ENCODE peak calls at places on chromosomes 3 and 15, in six cellular contexts. One of them, this sample, is unnamed. For H3K4me1 and H3K36me3, the result is how much of the 10 kb centered on the place peaks cover.

GRCh38 chr3:55728461-55729100 is 241.5 kb upstream of the WNT5A start:
- DNase-seq in ovary: no peak
- DNase-seq in stomach: no peak
- DNase-seq in upper lobe of right lung: no peak
- DNase-seq in left ventricle myocardium inferior: no peak
- DNase-seq in lung: no peak
- DNase-seq in this sample: no peak

GRCh38 chr3:87792532-87793321 is 266.1 kb downstream of the CGGBP1 start:
- DNase-seq in ovary: no peak
- DNase-seq in stomach: no peak
- DNase-seq in upper lobe of right lung: peak
- DNase-seq in left ventricle myocardium inferior: no peak
- DNase-seq in lung: peak
- DNase-seq in this sample: no peak

GRCh38 chr3:196179380-196180308 is 31.6 kb downstream of the ZDHHC19 start:
- DNase-seq in ovary: no peak
- DNase-seq in stomach: no peak
- DNase-seq in upper lobe of right lung: no peak
- DNase-seq in left ventricle myocardium inferior: no peak
- DNase-seq in lung: no peak
- DNase-seq in this sample: no peak

GRCh38 chr3:30553641-30554316 is 52.6 kb upstream of the TGFBR2 start:
- DNase-seq in ovary: no peak
- DNase-seq in stomach: no peak
- DNase-seq in upper lobe of right lung: no peak
- DNase-seq in left ventricle myocardium inferior: no peak
- DNase-seq in lung: no peak
- DNase-seq in this sample: no peak

GRCh38 chr15:89533861-89534544 is 37.6 kb upstream of the RHCG start:
- DNase-seq in ovary: no peak
- DNase-seq in stomach: no peak
- DNase-seq in upper lobe of right lung: no peak
- DNase-seq in left ventricle myocardium inferior: no peak
- DNase-seq in lung: no peak
- DNase-seq in this sample: no peak

GRCh38 chr3:186129206-186129605 is 20.3 kb upstream of the ETV5 start:
- DNase-seq in ovary: no peak
- DNase-seq in stomach: no peak
- DNase-seq in upper lobe of right lung: no peak
- DNase-seq in left ventricle myocardium inferior: no peak
- DNase-seq in lung: no peak
- DNase-seq in this sample: no peak

GRCh38 chr3:33920511-33920910 is 122.1 kb downstream of the PDCD6IP start:
- DNase-seq in ovary: no peak
- DNase-seq in stomach: no peak
- DNase-seq in upper lobe of right lung: no peak
- DNase-seq in left ventricle myocardium inferior: no peak
- DNase-seq in lung: no peak
- DNase-seq in this sample: no peak

GRCh38 chr15:82231842-82232241 is 30.7 kb downstream of the EFL1 start:
- DNase-seq in ovary: no peak
- DNase-seq in stomach: no peak
- DNase-seq in upper lobe of right lung: no peak
- DNase-seq in left ventricle myocardium inferior: no peak
- DNase-seq in lung: no peak
- DNase-seq in this sample: no peak

GRCh38 chr15:62107561-62108110 is 40.9 kb downstream of the C2CD4A start:
- DNase-seq in ovary: no peak
- DNase-seq in stomach: no peak
- DNase-seq in upper lobe of right lung: no peak
- DNase-seq in left ventricle myocardium inferior: no peak
- DNase-seq in lung: no peak
- DNase-seq in this sample: no peak

GRCh38 chr3:131596884-131597283 is 94.1 kb upstream of the MRPL3 start:
- DNase-seq in ovary: no peak
- DNase-seq in stomach: no peak
- DNase-seq in upper lobe of right lung: no peak
- DNase-seq in left ventricle myocardium inferior: no peak
- DNase-seq in lung: no peak
- DNase-seq in this sample: no peak

GRCh38 chr15:81418891-81419290 is 44.9 kb upstream of the TMC3 start:
- DNase-seq in ovary: no peak
- DNase-seq in stomach: no peak
- DNase-seq in upper lobe of right lung: no peak
- DNase-seq in left ventricle myocardium inferior: no peak
- DNase-seq in lung: no peak
- DNase-seq in this sample: no peak

GRCh38 chr3:159637895-159638542 is 350.6 kb upstream of the IL12A start:
- DNase-seq in ovary: no peak
- DNase-seq in stomach: no peak
- DNase-seq in upper lobe of right lung: no peak
- DNase-seq in left ventricle myocardium inferior: no peak
- DNase-seq in lung: no peak
- DNase-seq in this sample: no peak

GRCh38 chr15:50344006-50344464 is 11.0 kb downstream of the GABPB1 start:
- DNase-seq in ovary: no peak
- DNase-seq in stomach: no peak
- DNase-seq in upper lobe of right lung: no peak
- DNase-seq in left ventricle myocardium inferior: no peak
- DNase-seq in lung: no peak
- DNase-seq in this sample: no peak

GRCh38 chr3:23549148-23549910 is 256.4 kb upstream of the UBE2E1 start:
- DNase-seq in ovary: no peak
- DNase-seq in stomach: no peak
- DNase-seq in upper lobe of right lung: no peak
- DNase-seq in left ventricle myocardium inferior: no peak
- DNase-seq in lung: no peak
- DNase-seq in this sample: no peak

GRCh38 chr15:63019539-63020109 is 22.9 kb upstream of the TPM1 start:
- DNase-seq in ovary: no peak
- DNase-seq in stomach: peak
- DNase-seq in upper lobe of right lung: no peak
- DNase-seq in left ventricle myocardium inferior: no peak
- DNase-seq in lung: no peak
- DNase-seq in this sample: no peak

GRCh38 chr15:61639491-61639890 is 410.4 kb upstream of the RORA start:
- DNase-seq in ovary: no peak
- DNase-seq in stomach: no peak
- DNase-seq in upper lobe of right lung: no peak
- DNase-seq in left ventricle myocardium inferior: no peak
- DNase-seq in lung: no peak
- DNase-seq in this sample: no peak

GRCh38 chr15:61404567-61404966 is 175.5 kb upstream of the RORA start:
- DNase-seq in ovary: no peak
- DNase-seq in stomach: no peak
- DNase-seq in upper lobe of right lung: no peak
- DNase-seq in left ventricle myocardium inferior: no peak
- DNase-seq in lung: no peak
- DNase-seq in this sample: no peak

GRCh38 chr15:76335129-76335850 is 1.3 kb upstream of the ISL2 start:
- DNase-seq in ovary: no peak
- DNase-seq in stomach: no peak
- DNase-seq in upper lobe of right lung: no peak
- DNase-seq in left ventricle myocardium inferior: no peak
- DNase-seq in lung: no peak
- DNase-seq in this sample: peak

GRCh38 chr3:52250122-52250521 is 4.6 kb downstream of the PPM1M start:
- DNase-seq in ovary: no peak
- DNase-seq in stomach: no peak
- DNase-seq in upper lobe of right lung: peak
- DNase-seq in left ventricle myocardium inferior: no peak
- DNase-seq in lung: no peak
- DNase-seq in this sample: no peak

GRCh38 chr3:126941721-126942270 is 41.1 kb upstream of the PLXNA1 start:
- DNase-seq in ovary: no peak
- DNase-seq in stomach: no peak
- DNase-seq in upper lobe of right lung: peak
- DNase-seq in left ventricle myocardium inferior: no peak
- DNase-seq in lung: no peak
- DNase-seq in this sample: no peak

GRCh38 chr3:123618768-123619484 is 34.1 kb upstream of the HACD2 start:
- DNase-seq in ovary: peak
- DNase-seq in stomach: peak
- DNase-seq in upper lobe of right lung: no peak
- DNase-seq in left ventricle myocardium inferior: peak
- DNase-seq in lung: peak
- DNase-seq in this sample: peak

DNA sequence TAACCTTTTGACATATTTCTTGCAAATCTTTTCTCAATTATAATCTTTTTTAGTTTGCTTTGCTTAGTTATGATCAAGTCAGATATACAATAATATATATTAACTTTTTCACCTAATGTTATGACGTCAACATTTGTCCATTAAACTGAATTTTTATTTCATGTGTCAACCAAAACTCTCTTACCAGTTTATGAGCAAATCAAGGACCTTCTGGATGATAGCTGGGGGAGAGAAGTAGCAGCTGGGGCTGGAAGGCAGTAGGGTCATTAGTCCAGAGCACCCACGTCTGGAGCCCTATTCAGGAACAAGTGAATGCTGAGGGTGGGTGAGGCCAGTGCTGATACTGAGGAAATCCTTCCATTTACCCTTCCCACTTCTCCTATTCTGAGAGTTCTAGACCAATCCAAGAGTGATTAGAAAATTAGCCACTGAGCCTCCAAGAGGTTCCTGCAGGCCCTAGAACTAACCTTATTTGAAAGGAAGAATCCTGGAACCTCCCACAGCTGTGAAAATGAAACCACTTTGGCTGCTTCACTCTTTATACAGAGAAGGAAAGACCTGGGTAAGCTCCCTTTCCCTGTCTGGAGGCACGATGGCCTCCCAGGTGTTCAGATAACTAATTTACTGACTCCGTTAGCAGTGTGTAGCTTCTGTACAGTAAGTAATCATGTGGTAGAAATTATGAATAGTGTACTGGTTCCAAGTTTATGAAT is 46.2 kb upstream of the VILL start:
- DNase-seq in ovary: no peak
- DNase-seq in stomach: no peak
- DNase-seq in upper lobe of right lung: no peak
- DNase-seq in left ventricle myocardium inferior: no peak
- DNase-seq in lung: no peak
- DNase-seq in this sample: no peak
- H3K4me1 ChIP-seq in ovary: under half
- H3K4me1 ChIP-seq in stomach: half or more
- H3K4me1 ChIP-seq in upper lobe of right lung: under half
- H3K4me1 ChIP-seq in left ventricle myocardium inferior: half or more
- H3K4me1 ChIP-seq in lung: under half
- H3K4me1 ChIP-seq in this sample: under half

DNA sequence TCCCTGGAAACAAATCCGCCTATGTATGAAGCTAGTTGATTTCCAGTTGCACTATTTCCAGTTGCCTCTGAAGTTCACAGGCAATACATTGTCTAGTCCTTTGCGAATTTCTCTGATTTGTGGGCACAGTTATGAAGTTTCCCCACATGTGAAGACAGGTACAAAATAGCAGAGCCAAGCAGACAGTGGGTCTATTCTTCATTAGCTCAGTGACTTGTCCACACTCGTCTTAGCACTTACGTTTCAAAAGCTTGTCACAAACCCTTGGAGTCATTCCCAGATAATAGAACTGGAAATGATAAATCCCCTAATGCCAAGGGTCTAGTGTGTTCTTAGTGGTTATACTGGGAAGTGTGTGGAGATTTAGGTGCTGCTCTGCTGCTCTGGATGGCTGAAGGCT is 14.5 kb downstream of the SRPRB start:
- DNase-seq in ovary: no peak
- DNase-seq in stomach: no peak
- DNase-seq in upper lobe of right lung: no peak
- DNase-seq in left ventricle myocardium inferior: no peak
- DNase-seq in lung: no peak
- DNase-seq in this sample: no peak
- H3K36me3 ChIP-seq in ovary: under half
- H3K36me3 ChIP-seq in stomach: under half
- H3K36me3 ChIP-seq in upper lobe of right lung: half or more
- H3K36me3 ChIP-seq in left ventricle myocardium inferior: half or more
- H3K36me3 ChIP-seq in lung: under half
- H3K36me3 ChIP-seq in this sample: half or more

DNA sequence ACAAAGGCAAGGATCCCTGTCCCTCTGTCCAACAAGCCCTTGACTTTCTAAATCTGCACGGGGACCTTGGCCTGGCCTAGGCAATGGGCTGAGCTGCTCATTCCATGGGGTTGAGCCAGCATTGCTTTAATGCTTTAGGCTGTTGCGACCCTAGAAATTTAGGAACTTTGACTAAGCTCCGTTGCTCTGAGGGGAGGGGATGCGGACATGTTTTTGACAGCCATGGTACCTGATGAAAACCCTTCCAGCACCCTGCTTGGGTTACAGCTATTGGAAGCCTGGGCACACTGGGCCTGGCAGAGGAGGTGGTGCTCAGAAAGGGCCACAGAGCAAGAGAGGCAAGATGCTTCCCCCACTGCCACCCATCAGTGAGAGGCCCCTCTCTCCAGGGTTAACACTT is 37.1 kb downstream of the SYNM start:
- DNase-seq in ovary: no peak
- DNase-seq in stomach: no peak
- DNase-seq in upper lobe of right lung: no peak
- DNase-seq in left ventricle myocardium inferior: no peak
- DNase-seq in lung: no peak
- DNase-seq in this sample: no peak
- H3K4me1 ChIP-seq in ovary: under half
- H3K4me1 ChIP-seq in stomach: half or more
- H3K4me1 ChIP-seq in upper lobe of right lung: under half
- H3K4me1 ChIP-seq in left ventricle myocardium inferior: under half
- H3K4me1 ChIP-seq in lung: under half
- H3K4me1 ChIP-seq in this sample: under half

GRCh38 chr3:37190667-37191066 is 16.3 kb upstream of the LRRFIP2 start:
- DNase-seq in ovary: no peak
- DNase-seq in stomach: no peak
- DNase-seq in upper lobe of right lung: no peak
- DNase-seq in left ventricle myocardium inferior: no peak
- DNase-seq in lung: no peak
- DNase-seq in this sample: no peak

GRCh38 chr3:37183976-37184375 is 9.6 kb upstream of the LRRFIP2 start:
- DNase-seq in ovary: no peak
- DNase-seq in stomach: no peak
- DNase-seq in upper lobe of right lung: no peak
- DNase-seq in left ventricle myocardium inferior: no peak
- DNase-seq in lung: no peak
- DNase-seq in this sample: no peak

GRCh38 chr3:37194533-37194932 is 20.2 kb upstream of the LRRFIP2 start:
- DNase-seq in ovary: no peak
- DNase-seq in stomach: no peak
- DNase-seq in upper lobe of right lung: no peak
- DNase-seq in left ventricle myocardium inferior: no peak
- DNase-seq in lung: no peak
- DNase-seq in this sample: no peak

GRCh38 chr3:37183375-37183831 is 9.0 kb upstream of the LRRFIP2 start:
- DNase-seq in ovary: no peak
- DNase-seq in stomach: no peak
- DNase-seq in upper lobe of right lung: no peak
- DNase-seq in left ventricle myocardium inferior: no peak
- DNase-seq in lung: no peak
- DNase-seq in this sample: no peak

DNA sequence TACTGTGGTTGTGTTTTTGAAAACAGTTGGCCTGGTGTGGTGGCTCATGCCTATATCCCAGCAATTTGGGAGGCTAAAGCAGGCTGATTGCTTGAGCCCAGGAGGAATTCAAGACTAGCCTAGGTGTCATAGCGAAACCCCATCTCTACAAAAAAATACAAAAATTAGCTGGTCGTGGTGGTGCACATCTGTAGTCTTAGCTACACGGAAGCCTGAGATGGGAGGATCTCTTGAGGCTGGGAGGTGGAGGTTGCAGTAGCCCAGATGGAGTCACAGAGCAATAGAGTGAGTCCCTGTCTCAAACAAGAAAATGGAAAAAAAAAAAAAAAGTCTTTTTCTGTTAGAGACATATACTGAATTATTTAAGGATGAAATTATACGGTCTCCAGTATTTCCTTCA is 14.7 kb upstream of the LRRFIP2 start:
- DNase-seq in ovary: no peak
- DNase-seq in stomach: no peak
- DNase-seq in upper lobe of right lung: no peak
- DNase-seq in left ventricle myocardium inferior: no peak
- DNase-seq in lung: no peak
- DNase-seq in this sample: no peak
- H3K36me3 ChIP-seq in ovary: under half
- H3K36me3 ChIP-seq in stomach: under half
- H3K36me3 ChIP-seq in upper lobe of right lung: under half
- H3K36me3 ChIP-seq in left ventricle myocardium inferior: under half
- H3K36me3 ChIP-seq in lung: under half
- H3K36me3 ChIP-seq in this sample: under half

This sample was measured in BE2C.